ENCODE peak calls at places on chromosomes 1 and 21, in four cellular contexts. One of them, this sample, is unnamed.

GRCh38 chr1:85494074-85494956 is 29.4 kb upstream of the DDAH1 start:
- DNase-seq in K562: no peak
- DNase-seq in tibial nerve: no peak
- DNase-seq in nephron progenitor cell: peak; percentile 3
- DNase-seq in this sample: no peak

GRCh38 chr1:154241703-154242352 is 21.1 kb downstream of the UBAP2L start:
- DNase-seq in tibial nerve: no peak
- DNase-seq in K562: no peak
- DNase-seq in nephron progenitor cell: no peak
- DNase-seq in this sample: no peak

GRCh38 chr1:145918992-145919939 is 749 bp upstream of the PEX11B start:
- DNase-seq in nephron progenitor cell: peak; percentile 51
- DNase-seq in K562: peak; percentile 82
- DNase-seq in tibial nerve: peak; percentile 32
- DNase-seq in this sample: no peak

GRCh38 chr1:52602328-52603300 is at the start of gene GPX7:
- DNase-seq in tibial nerve: no peak
- DNase-seq in nephron progenitor cell: peak; percentile 68
- DNase-seq in K562: no peak
- DNase-seq in this sample: peak; percentile 27

GRCh38 chr1:170247751-170248521 is 102.2 kb downstream of the NTMT2 start:
- DNase-seq in tibial nerve: no peak
- DNase-seq in K562: no peak
- DNase-seq in nephron progenitor cell: no peak
- DNase-seq in this sample: no peak

GRCh38 chr1:216453777-216454176 is 30.5 kb upstream of the USH2A start:
- DNase-seq in tibial nerve: no peak
- DNase-seq in K562: no peak
- DNase-seq in nephron progenitor cell: no peak
- DNase-seq in this sample: no peak

GRCh38 chr21:45080639-45081414 is 6.4 kb downstream of the ADARB1 start:
- DNase-seq in tibial nerve: no peak
- DNase-seq in K562: no peak
- DNase-seq in nephron progenitor cell: no peak
- DNase-seq in this sample: no peak

GRCh38 chr1:111463029-111463683 is 10.6 kb upstream of the C1orf162 start:
- DNase-seq in K562: peak; percentile 79
- DNase-seq in tibial nerve: no peak
- DNase-seq in nephron progenitor cell: no peak
- DNase-seq in this sample: no peak

GRCh38 chr1:235724716-235725115 is 75.1 kb upstream of the GNG4 start:
- DNase-seq in tibial nerve: no peak
- DNase-seq in nephron progenitor cell: no peak
- DNase-seq in K562: no peak
- DNase-seq in this sample: no peak

GRCh38 chr1:5601516-5601915 is 390.7 kb downstream of the NPHP4 start:
- DNase-seq in tibial nerve: no peak
- DNase-seq in K562: no peak
- DNase-seq in nephron progenitor cell: no peak
- DNase-seq in this sample: no peak

GRCh38 chr1:48471603-48472576 is at the start of gene SPATA6:
- DNase-seq in K562: peak; percentile 94
- DNase-seq in nephron progenitor cell: peak; percentile 100
- DNase-seq in tibial nerve: peak; percentile 97
- DNase-seq in this sample: peak; percentile 97

GRCh38 chr1:202333861-202334260 is 7.9 kb downstream of the UBE2T start:
- DNase-seq in tibial nerve: no peak
- DNase-seq in K562: no peak
- DNase-seq in nephron progenitor cell: no peak
- DNase-seq in this sample: no peak

GRCh38 chr1:190172636-190173410 is 304.8 kb downstream of the BRINP3 start:
- DNase-seq in tibial nerve: no peak
- DNase-seq in nephron progenitor cell: no peak
- DNase-seq in K562: no peak
- DNase-seq in this sample: no peak

GRCh38 chr1:152151646-152152045 is 7.4 kb downstream of the RPTN start:
- DNase-seq in tibial nerve: no peak
- DNase-seq in K562: no peak
- DNase-seq in nephron progenitor cell: no peak
- DNase-seq in this sample: no peak

GRCh38 chr21:44780767-44781459 is 20.7 kb downstream of the UBE2G2 start:
- DNase-seq in tibial nerve: no peak
- DNase-seq in K562: no peak
- DNase-seq in nephron progenitor cell: no peak
- DNase-seq in this sample: no peak

GRCh38 chr1:187680823-187681222 is 852.1 kb downstream of the PLA2G4A start:
- DNase-seq in nephron progenitor cell: no peak
- DNase-seq in K562: no peak
- DNase-seq in tibial nerve: no peak
- DNase-seq in this sample: no peak

GRCh38 chr1:17434016-17434415 is 5.5 kb downstream of the RCC2 start:
- DNase-seq in nephron progenitor cell: no peak
- DNase-seq in tibial nerve: no peak
- DNase-seq in K562: no peak
- DNase-seq in this sample: no peak

GRCh38 chr1:64077281-64077940 is 126.0 kb upstream of the UBE2U start:
- DNase-seq in nephron progenitor cell: no peak
- DNase-seq in tibial nerve: no peak
- DNase-seq in K562: no peak
- DNase-seq in this sample: no peak

GRCh38 chr1:27403931-27404330 is 11.5 kb downstream of the GPR3 start:
- DNase-seq in K562: no peak
- DNase-seq in nephron progenitor cell: no peak
- DNase-seq in tibial nerve: no peak
- DNase-seq in this sample: no peak

GRCh38 chr1:27402349-27402754 is 9.9 kb downstream of the GPR3 start:
- DNase-seq in K562: peak; percentile 40
- DNase-seq in tibial nerve: peak; percentile 80
- DNase-seq in nephron progenitor cell: no peak
- DNase-seq in this sample: no peak

GRCh38 chr1:27405074-27405473 is 12.7 kb downstream of the GPR3 start:
- DNase-seq in nephron progenitor cell: peak; percentile 37
- DNase-seq in tibial nerve: no peak
- DNase-seq in K562: no peak
- DNase-seq in this sample: no peak

GRCh38 chr1:27400963-27401341 is 8.5 kb downstream of the GPR3 start:
- DNase-seq in tibial nerve: no peak
- DNase-seq in nephron progenitor cell: no peak
- DNase-seq in K562: no peak
- DNase-seq in this sample: no peak

GRCh38 chr1:27403065-27403726 is 10.8 kb downstream of the GPR3 start:
- DNase-seq in nephron progenitor cell: peak; percentile 50
- DNase-seq in K562: peak; percentile 44
- DNase-seq in tibial nerve: peak; percentile 62
- DNase-seq in this sample: no peak
- TF ChIP-seq CTCF in nephron progenitor cell: no peak
- TF ChIP-seq CTCF in K562: peak; percentile 67
- TF ChIP-seq CTCF in tibial nerve: no peak
- TF ChIP-seq CTCF in this sample: no peak

GRCh38 chr1:240732390-240732789 is 120.4 kb upstream of the GREM2 start:
- DNase-seq in tibial nerve: no peak
- DNase-seq in K562: peak; percentile 44
- DNase-seq in nephron progenitor cell: no peak
- DNase-seq in this sample: no peak
- TF ChIP-seq CTCF in tibial nerve: peak; percentile 37
- TF ChIP-seq CTCF in K562: peak; percentile 59
- TF ChIP-seq CTCF in nephron progenitor cell: peak; percentile 65
- TF ChIP-seq CTCF in this sample: peak; percentile 71

GRCh38 chr1:7755448-7755847 is 15.6 kb upstream of the VAMP3 start:
- DNase-seq in tibial nerve: no peak
- DNase-seq in K562: peak; percentile 44
- DNase-seq in nephron progenitor cell: no peak
- DNase-seq in this sample: no peak
- TF ChIP-seq CTCF in tibial nerve: no peak
- TF ChIP-seq CTCF in K562: peak; percentile 53
- TF ChIP-seq CTCF in nephron progenitor cell: peak; percentile 44
- TF ChIP-seq CTCF in this sample: no peak

GRCh38 chr1:100895540-100896480 is at the start of gene SLC30A7:
- DNase-seq in nephron progenitor cell: peak; percentile 97
- DNase-seq in K562: peak; percentile 95
- DNase-seq in tibial nerve: peak; percentile 95
- DNase-seq in this sample: peak; percentile 85

GRCh38 chr1:100894622-100895539 is at the start of gene EXTL2:
- DNase-seq in tibial nerve: peak; percentile 69
- DNase-seq in K562: peak; percentile 88
- DNase-seq in nephron progenitor cell: peak; percentile 84
- DNase-seq in this sample: peak; percentile 61

GRCh38 chr1:100892554-100892953 is 2.1 kb downstream of the EXTL2 start:
- DNase-seq in tibial nerve: no peak
- DNase-seq in K562: no peak
- DNase-seq in nephron progenitor cell: no peak
- DNase-seq in this sample: no peak

GRCh38 chr1:100891380-100891779 is 3.3 kb downstream of the EXTL2 start:
- DNase-seq in tibial nerve: no peak
- DNase-seq in K562: no peak
- DNase-seq in nephron progenitor cell: no peak
- DNase-seq in this sample: no peak

DNA sequence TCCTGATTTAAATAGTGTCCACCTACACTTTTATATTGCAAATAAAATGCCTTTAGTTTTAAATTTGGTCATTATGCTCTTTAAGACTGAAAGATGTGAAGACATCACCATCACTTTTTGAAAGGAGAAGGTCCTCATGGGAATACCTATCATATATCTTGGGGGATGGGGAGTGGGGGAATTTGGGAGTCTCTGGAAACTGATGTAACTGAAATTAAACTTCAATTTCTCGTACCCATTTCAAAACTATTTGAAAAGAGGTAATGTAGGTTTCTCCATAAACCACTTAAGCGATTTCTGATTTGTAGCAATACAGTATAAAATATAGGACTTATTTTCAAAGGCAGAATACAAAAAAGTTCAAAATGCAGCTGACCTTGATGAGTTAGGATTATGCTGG is 924 bp downstream of the EXTL2 start:
- DNase-seq in tibial nerve: no peak
- DNase-seq in K562: no peak
- DNase-seq in nephron progenitor cell: no peak
- DNase-seq in this sample: no peak
- TF ChIP-seq CTCF in tibial nerve: no peak
- TF ChIP-seq CTCF in K562: no peak
- TF ChIP-seq CTCF in nephron progenitor cell: no peak
- TF ChIP-seq CTCF in this sample: no peak

This sample was measured in mesothelial cell of epicardium.